ENCODE peak calls at places on chromosomes 6 and 20, in five cellular contexts. R is heart right ventricle, C is IMR-90, Y is fibroblast of lung, V is MM.1S. S is an unnamed sample.
A peak's percentile ranks its signal among the peaks of the same experiment; 100 is the strongest.

GRCh38 chr6:134821397-134821796 is 128.5 kb downstream of the ALDH8A1 start:
- DNase-seq in R (no peak), C (no peak), Y (no peak), V (no peak), S (no peak)

GRCh38 chr6:13461805-13462204 is 25.6 kb downstream of the GFOD1 start:
- DNase-seq in R (no peak), C (no peak), Y (no peak), V (no peak), S (no peak)

GRCh38 chr20:3890410-3890751 is 1.2 kb downstream of the PANK2 start:
- DNase-seq in R (no peak), C (peak; percentile 56), Y (peak; percentile 43), V (no peak), S (no peak)

GRCh38 chr6:106802141-106802540 is 172.4 kb downstream of the CD24 start:
- DNase-seq in R (no peak), C (no peak), Y (no peak), V (no peak), S (no peak)

GRCh38 chr6:26045046-26045938 is 41.9 kb upstream of the HFE start:
- DNase-seq in R (peak; percentile 94), C (peak; percentile 94), Y (peak; percentile 89), V (peak; percentile 94), S (peak; percentile 49)

GRCh38 chr20:59154317-59155013 is 9.2 kb upstream of the ZNF831 start:
- DNase-seq in R (no peak), C (no peak), Y (no peak), V (no peak), S (no peak)

GRCh38 chr6:39884696-39885095 is 49.6 kb downstream of the MOCS1 start:
- DNase-seq in R (no peak), C (peak; percentile 82), Y (peak; percentile 93), V (no peak), S (no peak)

GRCh38 chr6:158835616-158836221 is 16.6 kb upstream of the EZR start:
- DNase-seq in R (peak; percentile 57), C (peak; percentile 30), Y (no peak), V (no peak), S (no peak)

GRCh38 chr6:16766043-16766521 is 4.8 kb upstream of the ATXN1 start:
- DNase-seq in R (no peak), C (peak; percentile 92), Y (peak; percentile 97), V (peak; percentile 66), S (no peak)

GRCh38 chr20:63031251-63032014 is 24.7 kb upstream of the BHLHE23 start:
- DNase-seq in R (no peak), C (no peak), Y (no peak), V (no peak), S (no peak)

GRCh38 chr6:159716247-159717086 is 10.8 kb upstream of the WTAP start:
- DNase-seq in R (peak; percentile 21), C (peak; percentile 98), Y (peak; percentile 94), V (no peak), S (no peak)

GRCh38 chr20:48544402-48545333 is 283.1 kb downstream of the PREX1 start:
- DNase-seq in R (no peak), C (no peak), Y (no peak), V (no peak), S (no peak)

GRCh38 chr6:13281630-13282156 is 46.6 kb downstream of the TBC1D7 start:
- DNase-seq in R (no peak), C (no peak), Y (no peak), V (no peak), S (no peak)

GRCh38 chr6:86938814-86939213 is 1.5 kb downstream of the HTR1E start:
- DNase-seq in R (no peak), C (no peak), Y (no peak), V (no peak), S (no peak)

GRCh38 chr20:37494301-37494700 is 26.7 kb upstream of the NNAT start:
- DNase-seq in R (no peak), C (no peak), Y (no peak), V (peak; percentile 84), S (no peak)

GRCh38 chr6:55578537-55579363 is at the start of gene HMGCLL1:
- DNase-seq in R (peak; percentile 35), C (no peak), Y (peak; percentile 15), V (no peak), S (no peak)

GRCh38 chr20:23568320-23569011 is at the start of gene CST9L:
- DNase-seq in R (no peak), C (no peak), Y (no peak), V (no peak), S (no peak)

GRCh38 chr20:54114109-54114508 is 43.7 kb upstream of the BCAS1 start:
- DNase-seq in R (no peak), C (no peak), Y (no peak), V (no peak), S (no peak)

GRCh38 chr20:54113553-54113952 is 43.2 kb upstream of the BCAS1 start:
- DNase-seq in R (no peak), C (no peak), Y (no peak), V (no peak), S (no peak)

GRCh38 chr20:54110457-54110856 is 40.1 kb upstream of the BCAS1 start:
- DNase-seq in R (no peak), C (no peak), Y (no peak), V (no peak), S (no peak)

GRCh38 chr20:54111460-54111859 is 41.1 kb upstream of the BCAS1 start:
- DNase-seq in R (no peak), C (no peak), Y (no peak), V (no peak), S (no peak)

GRCh38 chr20:54112221-54112884 is 42.0 kb upstream of the BCAS1 start:
- DNase-seq in R (no peak), C (no peak), Y (no peak), V (no peak), S (no peak)
- H3K9me3 ChIP-seq in R (no peaks in the 10 kb centered on the region), C (no peaks in the 10 kb centered on the region), Y (no peaks in the 10 kb centered on the region), V (no peaks in the 10 kb centered on the region), S (no peaks in the 10 kb centered on the region)

DNA sequence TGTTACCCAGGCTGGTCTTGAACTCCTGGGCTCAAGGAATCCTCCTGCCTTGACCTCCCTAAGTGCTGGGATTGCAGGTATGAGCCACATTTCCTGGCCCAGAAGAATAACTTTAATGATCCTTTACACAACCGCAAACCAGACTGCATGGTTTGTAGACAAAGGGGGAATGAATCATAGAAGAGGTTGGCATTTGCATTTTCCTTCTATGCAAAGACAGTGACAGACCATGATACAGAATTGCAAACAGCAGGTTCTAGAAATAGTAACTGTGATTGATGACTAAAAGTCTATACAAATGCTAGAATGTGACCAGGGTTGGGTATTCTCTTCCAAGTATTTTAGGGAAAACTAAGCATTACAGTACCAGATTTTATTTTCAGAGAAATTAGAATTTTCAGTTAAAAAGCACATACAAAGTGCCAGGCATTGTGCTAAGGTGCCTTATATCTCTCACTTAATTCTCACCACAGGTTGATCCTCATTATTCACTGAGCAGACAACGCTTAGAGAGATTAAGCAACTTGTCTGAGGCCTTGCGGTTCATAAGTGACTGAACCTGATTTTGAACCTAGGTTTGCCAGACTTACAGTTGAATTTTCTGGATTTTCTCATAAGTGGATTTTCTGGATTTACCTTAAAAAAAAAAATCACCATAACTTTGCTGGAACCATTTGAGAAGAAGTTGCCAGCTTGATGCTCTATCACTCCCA is 146.6 kb downstream of the ZFAND3 start:
- DNase-seq in R (no peak), C (peak; percentile 48), Y (peak; percentile 94), V (no peak), S (no peak)
- H3K9me3 ChIP-seq in R (no peaks in the 10 kb centered on the region), C (no peaks in the 10 kb centered on the region), Y (no peaks in the 10 kb centered on the region), V (no peaks in the 10 kb centered on the region), S (no peaks in the 10 kb centered on the region)

GRCh38 chr20:31237763-31238162 is 19.7 kb upstream of the DEFB115 start:
- DNase-seq in R (no peak), C (no peak), Y (no peak), V (no peak), S (no peak)

GRCh38 chr20:31236953-31237352 is 20.5 kb upstream of the DEFB115 start:
- DNase-seq in R (no peak), C (no peak), Y (no peak), V (no peak), S (no peak)

DNA sequence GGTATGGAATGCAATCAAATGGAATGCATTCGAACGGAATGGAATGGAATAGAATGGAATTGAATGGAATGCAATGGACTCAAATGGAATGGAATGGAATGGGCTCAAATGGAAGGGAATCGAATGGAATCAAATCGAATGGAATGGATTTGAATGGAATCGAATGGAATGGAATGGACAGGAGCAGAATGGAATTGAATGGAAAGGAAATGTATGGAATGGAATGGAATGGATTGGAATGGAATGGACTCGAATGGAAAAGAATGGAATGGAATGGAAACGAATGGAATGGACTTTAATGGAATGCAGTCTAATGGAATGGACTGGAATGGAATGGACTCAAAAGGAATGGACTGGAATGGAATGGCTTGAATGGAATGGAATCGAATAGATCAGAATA is 18.3 kb upstream of the DEFB115 start:
- DNase-seq in R (no peak), C (no peak), Y (no peak), V (no peak), S (no peak)
- H3K9me3 ChIP-seq in R (peaks cover 63% of the 10 kb centered on the region), C (peaks cover 29% of the 10 kb centered on the region), Y (peaks cover 3% of the 10 kb centered on the region), V (no peaks in the 10 kb centered on the region), S (peaks cover 22% of the 10 kb centered on the region)

GRCh38 chr6:23077797-23078196 is 508.4 kb downstream of the HDGFL1 start:
- DNase-seq in R (no peak), C (no peak), Y (no peak), V (no peak), S (no peak)

DNA sequence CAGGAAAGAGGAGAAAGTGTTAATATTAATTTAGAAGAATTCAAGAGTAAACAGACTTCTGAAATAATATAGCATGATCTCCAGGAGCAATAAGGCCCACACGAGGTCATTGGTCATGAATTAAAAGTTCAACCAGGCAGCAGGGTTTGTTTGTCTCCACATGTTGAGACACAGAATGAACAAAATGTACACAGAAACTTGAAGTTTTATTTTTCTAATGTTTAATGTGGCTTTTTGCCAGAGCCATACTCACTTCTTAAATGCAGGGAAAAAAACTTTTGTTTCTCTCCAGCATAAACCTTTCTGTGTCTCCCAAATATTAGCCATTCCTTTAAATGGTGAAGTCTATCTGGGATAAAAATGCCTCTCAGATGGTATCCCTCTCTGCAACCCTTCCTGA is 504.5 kb downstream of the HDGFL1 start:
- DNase-seq in R (no peak), C (peak; percentile 29), Y (no peak), V (no peak), S (no peak)
- H3K9me3 ChIP-seq in R (no peaks in the 10 kb centered on the region), C (no peaks in the 10 kb centered on the region), Y (no peaks in the 10 kb centered on the region), V (no peaks in the 10 kb centered on the region), S (no peaks in the 10 kb centered on the region)

S was measured in T-helper 17 cell.